ENCODE peak calls at places on chromosomes 7 and 10, in eight cellular contexts. One of them, this sample, is unnamed. For H3K4me1 and H3K27me3, the result is how much of the 10 kb centered on the place peaks cover.

GRCh38 chr7:55366461-55367138 is 1.5 kb downstream of the LANCL2 start:
- DNase-seq in effector memory CD4-positive, alpha-beta T cell: no peak
- DNase-seq in DND-41: peak
- DNase-seq in CD8-positive, alpha-beta T cell: no peak
- DNase-seq in cardiac muscle cell: peak
- DNase-seq in aorta: no peak
- DNase-seq in uterus: no peak
- DNase-seq in IMR-90: no peak
- DNase-seq in this sample: peak

GRCh38 chr7:100413286-100413685 is 15.2 kb downstream of the ZCWPW1 start:
- DNase-seq in effector memory CD4-positive, alpha-beta T cell: no peak
- DNase-seq in DND-41: no peak
- DNase-seq in CD8-positive, alpha-beta T cell: no peak
- DNase-seq in cardiac muscle cell: no peak
- DNase-seq in aorta: no peak
- DNase-seq in uterus: no peak
- DNase-seq in IMR-90: no peak
- DNase-seq in this sample: no peak

GRCh38 chr7:82325416-82325815 is 118.2 kb downstream of the CACNA2D1 start:
- DNase-seq in effector memory CD4-positive, alpha-beta T cell: no peak
- DNase-seq in DND-41: no peak
- DNase-seq in CD8-positive, alpha-beta T cell: no peak
- DNase-seq in cardiac muscle cell: no peak
- DNase-seq in aorta: no peak
- DNase-seq in uterus: no peak
- DNase-seq in IMR-90: peak
- DNase-seq in this sample: no peak

GRCh38 chr10:132632091-132632561 is 94.5 kb downstream of the INPP5A start:
- DNase-seq in effector memory CD4-positive, alpha-beta T cell: no peak
- DNase-seq in DND-41: no peak
- DNase-seq in CD8-positive, alpha-beta T cell: no peak
- DNase-seq in cardiac muscle cell: peak
- DNase-seq in aorta: peak
- DNase-seq in uterus: peak
- DNase-seq in IMR-90: no peak
- DNase-seq in this sample: no peak

GRCh38 chr7:144487906-144488305 is 84.4 kb upstream of the NOBOX start:
- DNase-seq in effector memory CD4-positive, alpha-beta T cell: no peak
- DNase-seq in DND-41: no peak
- DNase-seq in CD8-positive, alpha-beta T cell: no peak
- DNase-seq in cardiac muscle cell: no peak
- DNase-seq in aorta: no peak
- DNase-seq in uterus: no peak
- DNase-seq in IMR-90: no peak
- DNase-seq in this sample: peak

GRCh38 chr7:41891967-41892755 is 189.3 kb upstream of the INHBA start:
- DNase-seq in effector memory CD4-positive, alpha-beta T cell: no peak
- DNase-seq in DND-41: peak
- DNase-seq in CD8-positive, alpha-beta T cell: no peak
- DNase-seq in cardiac muscle cell: peak
- DNase-seq in aorta: peak
- DNase-seq in uterus: no peak
- DNase-seq in IMR-90: no peak
- DNase-seq in this sample: no peak

GRCh38 chr10:127302343-127302742 is 106.0 kb upstream of the INSYN2A start:
- DNase-seq in effector memory CD4-positive, alpha-beta T cell: no peak
- DNase-seq in DND-41: no peak
- DNase-seq in CD8-positive, alpha-beta T cell: no peak
- DNase-seq in cardiac muscle cell: no peak
- DNase-seq in aorta: no peak
- DNase-seq in uterus: no peak
- DNase-seq in IMR-90: no peak
- DNase-seq in this sample: peak

GRCh38 chr10:15461353-15462108 is 90.4 kb upstream of the FAM171A1 start:
- DNase-seq in effector memory CD4-positive, alpha-beta T cell: no peak
- DNase-seq in DND-41: no peak
- DNase-seq in CD8-positive, alpha-beta T cell: no peak
- DNase-seq in cardiac muscle cell: no peak
- DNase-seq in aorta: peak
- DNase-seq in uterus: peak
- DNase-seq in IMR-90: peak
- DNase-seq in this sample: no peak

GRCh38 chr7:157041514-157042277 is 31.2 kb upstream of the MNX1 start:
- DNase-seq in effector memory CD4-positive, alpha-beta T cell: no peak
- DNase-seq in DND-41: no peak
- DNase-seq in CD8-positive, alpha-beta T cell: no peak
- DNase-seq in cardiac muscle cell: no peak
- DNase-seq in aorta: no peak
- DNase-seq in uterus: no peak
- DNase-seq in IMR-90: no peak
- DNase-seq in this sample: peak

GRCh38 chr10:95242581-95243317 is 48.1 kb downstream of the PDLIM1 start:
- DNase-seq in effector memory CD4-positive, alpha-beta T cell: no peak
- DNase-seq in DND-41: peak
- DNase-seq in CD8-positive, alpha-beta T cell: no peak
- DNase-seq in cardiac muscle cell: peak
- DNase-seq in aorta: no peak
- DNase-seq in uterus: no peak
- DNase-seq in IMR-90: peak
- DNase-seq in this sample: peak

GRCh38 chr7:48004023-48004422 is 24.6 kb upstream of the HUS1 start:
- DNase-seq in effector memory CD4-positive, alpha-beta T cell: no peak
- DNase-seq in DND-41: no peak
- DNase-seq in CD8-positive, alpha-beta T cell: no peak
- DNase-seq in cardiac muscle cell: no peak
- DNase-seq in aorta: no peak
- DNase-seq in uterus: no peak
- DNase-seq in IMR-90: no peak
- DNase-seq in this sample: peak

GRCh38 chr10:96442017-96442643 is 71.6 kb downstream of the TLL2 start:
- DNase-seq in effector memory CD4-positive, alpha-beta T cell: no peak
- DNase-seq in DND-41: no peak
- DNase-seq in CD8-positive, alpha-beta T cell: no peak
- DNase-seq in cardiac muscle cell: no peak
- DNase-seq in aorta: no peak
- DNase-seq in uterus: no peak
- DNase-seq in IMR-90: no peak
- DNase-seq in this sample: no peak

GRCh38 chr7:25025218-25025671 is 45.3 kb upstream of the OSBPL3 start:
- DNase-seq in effector memory CD4-positive, alpha-beta T cell: no peak
- DNase-seq in DND-41: no peak
- DNase-seq in CD8-positive, alpha-beta T cell: no peak
- DNase-seq in cardiac muscle cell: peak
- DNase-seq in aorta: no peak
- DNase-seq in uterus: no peak
- DNase-seq in IMR-90: peak
- DNase-seq in this sample: no peak

GRCh38 chr10:97321807-97322195 is 2.7 kb downstream of the FRAT1 start:
- DNase-seq in effector memory CD4-positive, alpha-beta T cell: no peak
- DNase-seq in DND-41: no peak
- DNase-seq in CD8-positive, alpha-beta T cell: no peak
- DNase-seq in cardiac muscle cell: no peak
- DNase-seq in aorta: no peak
- DNase-seq in uterus: no peak
- DNase-seq in IMR-90: no peak
- DNase-seq in this sample: no peak

GRCh38 chr10:101047268-101047667 is 14.5 kb upstream of the KAZALD1 start:
- DNase-seq in effector memory CD4-positive, alpha-beta T cell: no peak
- DNase-seq in DND-41: no peak
- DNase-seq in CD8-positive, alpha-beta T cell: no peak
- DNase-seq in cardiac muscle cell: no peak
- DNase-seq in aorta: no peak
- DNase-seq in uterus: no peak
- DNase-seq in IMR-90: no peak
- DNase-seq in this sample: no peak

GRCh38 chr10:19209319-19209718 is 160.7 kb downstream of the MALRD1 start:
- DNase-seq in effector memory CD4-positive, alpha-beta T cell: no peak
- DNase-seq in DND-41: no peak
- DNase-seq in CD8-positive, alpha-beta T cell: no peak
- DNase-seq in cardiac muscle cell: no peak
- DNase-seq in aorta: no peak
- DNase-seq in uterus: no peak
- DNase-seq in IMR-90: no peak
- DNase-seq in this sample: peak

GRCh38 chr7:109009636-109010035 is 440.0 kb downstream of the DNAJB9 start:
- DNase-seq in effector memory CD4-positive, alpha-beta T cell: no peak
- DNase-seq in DND-41: no peak
- DNase-seq in CD8-positive, alpha-beta T cell: no peak
- DNase-seq in cardiac muscle cell: no peak
- DNase-seq in aorta: no peak
- DNase-seq in uterus: no peak
- DNase-seq in IMR-90: no peak
- DNase-seq in this sample: no peak

GRCh38 chr10:63573068-63573697 is 52.0 kb downstream of the REEP3 start:
- DNase-seq in effector memory CD4-positive, alpha-beta T cell: no peak
- DNase-seq in DND-41: no peak
- DNase-seq in CD8-positive, alpha-beta T cell: no peak
- DNase-seq in cardiac muscle cell: no peak
- DNase-seq in aorta: no peak
- DNase-seq in uterus: no peak
- DNase-seq in IMR-90: peak
- DNase-seq in this sample: peak

DNA sequence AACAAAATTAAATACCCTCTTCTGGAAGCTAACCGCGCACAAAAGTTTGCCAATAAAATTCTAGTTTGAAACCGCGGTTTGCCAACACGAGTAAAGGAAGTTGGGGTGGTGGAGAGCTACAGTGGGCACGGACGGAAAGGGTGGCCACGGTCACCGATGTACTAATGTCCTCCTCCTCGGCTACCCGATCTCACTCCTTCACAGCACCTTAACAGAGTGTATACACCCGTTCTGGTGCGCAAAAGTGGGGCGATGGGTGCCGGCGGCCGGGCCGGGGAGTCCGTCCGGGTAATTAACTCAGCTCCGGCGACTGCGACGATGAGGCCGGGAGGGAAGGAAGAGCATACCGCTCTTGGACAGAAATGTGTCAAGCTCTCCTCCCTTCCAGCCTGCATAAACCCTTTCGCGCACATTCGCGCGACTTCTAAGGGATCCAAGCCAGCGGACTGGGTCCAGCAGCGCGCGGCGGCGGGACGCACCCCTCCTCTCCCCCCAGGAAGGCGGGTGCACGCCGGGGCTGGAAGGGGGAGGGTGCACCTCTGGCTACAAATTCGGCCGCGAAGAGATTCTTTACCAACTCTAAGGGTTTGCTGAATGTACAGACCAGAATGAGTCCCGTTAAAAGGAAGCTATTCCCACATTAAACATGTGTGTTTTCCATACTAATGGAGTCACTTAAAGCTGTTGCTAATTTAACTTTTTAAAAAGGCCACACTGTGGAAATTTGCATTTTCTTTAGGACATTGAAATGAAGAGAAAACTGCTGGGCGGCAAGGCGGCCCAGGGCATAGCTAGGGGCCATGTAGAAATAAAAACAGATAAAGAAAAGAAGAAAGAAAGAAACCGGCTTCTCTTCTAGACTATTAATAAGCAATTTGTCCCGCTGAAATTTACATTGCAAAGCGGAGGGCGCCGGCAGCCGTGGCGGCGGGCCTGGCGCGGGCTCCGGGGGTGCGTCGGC is 6.6 kb upstream of the EBF3 start:
- DNase-seq in effector memory CD4-positive, alpha-beta T cell: no peak
- DNase-seq in DND-41: no peak
- DNase-seq in CD8-positive, alpha-beta T cell: no peak
- DNase-seq in cardiac muscle cell: peak
- DNase-seq in aorta: peak
- DNase-seq in uterus: no peak
- DNase-seq in IMR-90: no peak
- DNase-seq in this sample: peak
- H3K4me1 ChIP-seq in effector memory CD4-positive, alpha-beta T cell: under half
- H3K4me1 ChIP-seq in DND-41: under half
- H3K4me1 ChIP-seq in CD8-positive, alpha-beta T cell: under half
- H3K4me1 ChIP-seq in cardiac muscle cell: under half
- H3K4me1 ChIP-seq in aorta: under half
- H3K4me1 ChIP-seq in uterus: under half
- H3K4me1 ChIP-seq in IMR-90: under half
- H3K4me1 ChIP-seq in this sample: under half

GRCh38 chr7:30897770-30898169 is 13.9 kb upstream of the AQP1 start:
- DNase-seq in effector memory CD4-positive, alpha-beta T cell: no peak
- DNase-seq in DND-41: no peak
- DNase-seq in CD8-positive, alpha-beta T cell: no peak
- DNase-seq in cardiac muscle cell: no peak
- DNase-seq in aorta: no peak
- DNase-seq in uterus: no peak
- DNase-seq in IMR-90: no peak
- DNase-seq in this sample: no peak
- H3K27me3 ChIP-seq in effector memory CD4-positive, alpha-beta T cell: under half
- H3K27me3 ChIP-seq in DND-41: under half
- H3K27me3 ChIP-seq in CD8-positive, alpha-beta T cell: under half
- H3K27me3 ChIP-seq in cardiac muscle cell: under half
- H3K27me3 ChIP-seq in aorta: under half
- H3K27me3 ChIP-seq in uterus: under half
- H3K27me3 ChIP-seq in IMR-90: under half
- H3K27me3 ChIP-seq in this sample: under half

GRCh38 chr7:102248456-102249395 is 37.9 kb upstream of the SH2B2 start:
- DNase-seq in effector memory CD4-positive, alpha-beta T cell: no peak
- DNase-seq in DND-41: no peak
- DNase-seq in CD8-positive, alpha-beta T cell: no peak
- DNase-seq in cardiac muscle cell: no peak
- DNase-seq in aorta: no peak
- DNase-seq in uterus: no peak
- DNase-seq in IMR-90: no peak
- DNase-seq in this sample: no peak
- H3K4me1 ChIP-seq in effector memory CD4-positive, alpha-beta T cell: under half
- H3K4me1 ChIP-seq in DND-41: under half
- H3K4me1 ChIP-seq in CD8-positive, alpha-beta T cell: under half
- H3K4me1 ChIP-seq in cardiac muscle cell: under half
- H3K4me1 ChIP-seq in aorta: under half
- H3K4me1 ChIP-seq in uterus: under half
- H3K4me1 ChIP-seq in IMR-90: under half
- H3K4me1 ChIP-seq in this sample: under half

GRCh38 chr10:79547973-79548372 is 12.2 kb downstream of the SFTPA2 start:
- DNase-seq in effector memory CD4-positive, alpha-beta T cell: no peak
- DNase-seq in DND-41: no peak
- DNase-seq in CD8-positive, alpha-beta T cell: no peak
- DNase-seq in cardiac muscle cell: no peak
- DNase-seq in aorta: no peak
- DNase-seq in uterus: no peak
- DNase-seq in IMR-90: no peak
- DNase-seq in this sample: no peak

GRCh38 chr10:79555354-79555753 is 4.9 kb downstream of the SFTPA2 start:
- DNase-seq in effector memory CD4-positive, alpha-beta T cell: no peak
- DNase-seq in DND-41: no peak
- DNase-seq in CD8-positive, alpha-beta T cell: no peak
- DNase-seq in cardiac muscle cell: no peak
- DNase-seq in aorta: no peak
- DNase-seq in uterus: no peak
- DNase-seq in IMR-90: no peak
- DNase-seq in this sample: no peak

GRCh38 chr10:79555910-79556309 is 4.3 kb downstream of the SFTPA2 start:
- DNase-seq in effector memory CD4-positive, alpha-beta T cell: no peak
- DNase-seq in DND-41: no peak
- DNase-seq in CD8-positive, alpha-beta T cell: no peak
- DNase-seq in cardiac muscle cell: no peak
- DNase-seq in aorta: no peak
- DNase-seq in uterus: no peak
- DNase-seq in IMR-90: no peak
- DNase-seq in this sample: no peak

DNA sequence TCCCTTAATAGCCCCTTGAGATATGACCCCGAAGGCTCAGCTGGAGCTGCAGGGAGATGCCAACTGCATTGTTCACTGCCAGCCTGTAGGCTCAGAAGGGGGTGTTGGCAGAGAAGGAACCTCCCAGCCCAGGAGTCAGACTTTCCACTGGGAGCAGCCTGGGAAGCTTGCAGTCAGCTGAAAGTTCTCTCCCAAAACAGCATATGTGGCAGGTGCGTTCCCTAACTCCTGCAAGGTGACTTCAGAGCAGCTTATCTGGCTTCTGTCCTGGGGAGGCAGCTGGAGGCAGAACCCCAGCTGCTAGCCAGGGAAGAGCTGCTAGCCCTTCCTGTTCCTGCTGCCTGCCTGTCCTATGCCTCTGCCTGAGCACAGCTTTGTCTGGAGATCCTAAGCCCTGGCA is 8.1 kb downstream of the SFTPA2 start:
- DNase-seq in effector memory CD4-positive, alpha-beta T cell: no peak
- DNase-seq in DND-41: no peak
- DNase-seq in CD8-positive, alpha-beta T cell: no peak
- DNase-seq in cardiac muscle cell: no peak
- DNase-seq in aorta: no peak
- DNase-seq in uterus: no peak
- DNase-seq in IMR-90: no peak
- DNase-seq in this sample: no peak
- H3K27me3 ChIP-seq in effector memory CD4-positive, alpha-beta T cell: under half
- H3K27me3 ChIP-seq in DND-41: under half
- H3K27me3 ChIP-seq in CD8-positive, alpha-beta T cell: under half
- H3K27me3 ChIP-seq in cardiac muscle cell: under half
- H3K27me3 ChIP-seq in aorta: under half
- H3K27me3 ChIP-seq in uterus: under half
- H3K27me3 ChIP-seq in IMR-90: under half
- H3K27me3 ChIP-seq in this sample: under half

This sample was measured in A673.